ENCODE peak calls at places on chromosome 22, in six cellular contexts. I is endothelial cell, U is pancreas, Z is GM19239, M is AG09309, J is cardiac muscle cell. D is an unnamed sample.

GRCh38 chr22:45284705-45285305 is at the start of gene UPK3A:
- DNase-seq in I (peak), U (peak), Z (no peak), M (no peak), J (peak), D (peak)

GRCh38 chr22:24703101-24703500 is 71.4 kb downstream of the PIWIL3 start:
- DNase-seq in I (no peak), U (no peak), Z (no peak), M (no peak), J (peak), D (peak)

GRCh38 chr22:36659762-36660509 is 43.6 kb downstream of the CACNG2 start:
- DNase-seq in I (no peak), U (peak), Z (no peak), M (peak), J (peak), D (peak)

GRCh38 chr22:46604306-46604690 is 15.9 kb upstream of the GRAMD4 start:
- DNase-seq in I (no peak), U (no peak), Z (no peak), M (no peak), J (peak), D (peak)

GRCh38 chr22:36772451-36772850 is 3.5 kb downstream of the IFT27 start:
- DNase-seq in I (no peak), U (no peak), Z (no peak), M (no peak), J (no peak), D (no peak)

GRCh38 chr22:35995772-35996171 is 32.9 kb downstream of the RBFOX2 start:
- DNase-seq in I (no peak), U (no peak), Z (no peak), M (peak), J (peak), D (peak)

GRCh38 chr22:36110306-36110791 is 50.2 kb downstream of the APOL3 start:
- DNase-seq in I (no peak), U (peak), Z (no peak), M (no peak), J (peak), D (no peak)

GRCh38 chr22:30159082-30159481 is 78.8 kb downstream of the HORMAD2 start:
- DNase-seq in I (no peak), U (no peak), Z (no peak), M (no peak), J (no peak), D (no peak)

GRCh38 chr22:16866167-16866566 is 41.0 kb upstream of the XKR3 start:
- DNase-seq in I (no peak), U (no peak), Z (no peak), M (no peak), J (no peak), D (no peak)

GRCh38 chr22:49961601-49962011 is 1.0 kb downstream of the PIM3 start:
- DNase-seq in I (peak), U (peak), Z (no peak), M (no peak), J (peak), D (no peak)

GRCh38 chr22:19686946-19687345 is 27.4 kb upstream of the SEPTIN5 start:
- DNase-seq in I (no peak), U (no peak), Z (no peak), M (no peak), J (no peak), D (no peak)

GRCh38 chr22:39349506-39349966 is 255 bp upstream of the SYNGR1 start:
- DNase-seq in I (peak), U (peak), Z (peak), M (no peak), J (peak), D (peak)

GRCh38 chr22:23220485-23221350 is 40.4 kb downstream of the BCR start:
- DNase-seq in I (no peak), U (peak), Z (peak), M (no peak), J (peak), D (peak)

GRCh38 chr22:23781065-23781464 is 5.7 kb upstream of the SMARCB1 start:
- DNase-seq in I (no peak), U (no peak), Z (no peak), M (no peak), J (no peak), D (no peak)